ENCODE peak calls at places on chromosomes 3 and 15, in five cellular contexts. B is effector memory CD8-positive, alpha-beta T cell; O is AG20443; S is KBM-7; Z is retinal pigment epithelial cell. G is an unnamed sample.

GRCh38 chr3:127886276-127886862 is 28.7 kb upstream of the KBTBD12 start:
- DNase-seq in O (no peak), Z (no peak), S (no peak), B (no peak), G (peak; percentile 10)

GRCh38 chr3:56878046-56878445 is 76.3 kb upstream of the ARHGEF3 start:
- DNase-seq in Z (no peak), S (peak; percentile 70), B (no peak), O (no peak), G (no peak)

GRCh38 chr3:16818194-16818593 is 66.6 kb upstream of the PLCL2 start:
- DNase-seq in S (no peak), O (no peak), B (no peak), Z (no peak), G (no peak)

GRCh38 chr3:136336329-136337100 is 86.4 kb downstream of the PCCB start:
- DNase-seq in O (peak; percentile 72), B (no peak), S (no peak), Z (no peak), G (no peak)

GRCh38 chr3:160941885-160942494 is 163.2 kb downstream of the B3GALNT1 start:
- DNase-seq in O (peak; percentile 61), Z (no peak), S (peak; percentile 82), B (peak; percentile 72), G (no peak)

GRCh38 chr15:36590838-36591237 is 11.4 kb downstream of the CDIN1 start:
- DNase-seq in S (no peak), Z (no peak), B (no peak), O (peak; percentile 29), G (no peak)

GRCh38 chr3:158725348-158725966 is 6.8 kb downstream of the RARRES1 start:
- DNase-seq in Z (no peak), O (peak; percentile 93), S (no peak), B (no peak), G (no peak)

GRCh38 chr3:53935283-53935901 is 43.7 kb upstream of the SELENOK start:
- DNase-seq in B (no peak), S (no peak), Z (no peak), O (no peak), G (no peak)

GRCh38 chr15:48856947-48857346 is 21.0 kb upstream of the EID1 start:
- DNase-seq in S (no peak), Z (no peak), O (peak; percentile 30), B (no peak), G (no peak)

GRCh38 chr3:42654331-42655201 is 1.1 kb downstream of the ZBTB47 start:
- DNase-seq in Z (no peak), O (peak; percentile 85), S (peak; percentile 26), B (no peak), G (peak; percentile 38)

GRCh38 chr3:30970183-30970582 is 75.7 kb upstream of the GADL1 start:
- DNase-seq in Z (no peak), O (peak; percentile 29), S (peak; percentile 4), B (no peak), G (no peak)